ENCODE peak calls at places on chromosome 20, in four cellular contexts. One of them, this sample, is unnamed.

GRCh38 chr20:36462440-36463211 is 78.7 kb upstream of the MYL9 start:
- DNase-seq in GM12878: no peak
- DNase-seq in K562: no peak
- DNase-seq in SK-N-SH: peak
- DNase-seq in this sample: no peak

GRCh38 chr20:6126846-6127245 is 4.0 kb upstream of the FERMT1 start:
- DNase-seq in GM12878: no peak
- DNase-seq in K562: no peak
- DNase-seq in SK-N-SH: no peak
- DNase-seq in this sample: no peak

GRCh38 chr20:57621426-57622200 is 1.4 kb upstream of the ZBP1 start:
- DNase-seq in GM12878: no peak
- DNase-seq in K562: no peak
- DNase-seq in SK-N-SH: no peak
- DNase-seq in this sample: no peak

GRCh38 chr20:38827770-38828281 is 22.3 kb downstream of the PPP1R16B start:
- DNase-seq in GM12878: no peak
- DNase-seq in K562: no peak
- DNase-seq in SK-N-SH: no peak
- DNase-seq in this sample: no peak

GRCh38 chr20:35629432-35630145 is 14.0 kb downstream of the SPAG4 start:
- DNase-seq in GM12878: no peak
- DNase-seq in K562: no peak
- DNase-seq in SK-N-SH: no peak
- DNase-seq in this sample: no peak

GRCh38 chr20:38645980-38646858 is 44.6 kb downstream of the ARHGAP40 start:
- DNase-seq in GM12878: peak
- DNase-seq in K562: peak
- DNase-seq in SK-N-SH: peak
- DNase-seq in this sample: peak

GRCh38 chr20:667351-668034 is 8.1 kb downstream of the SCRT2 start:
- DNase-seq in GM12878: no peak
- DNase-seq in K562: peak
- DNase-seq in SK-N-SH: peak
- DNase-seq in this sample: peak

GRCh38 chr20:43571771-43572170 is 12.9 kb downstream of the SGK2 start:
- DNase-seq in GM12878: no peak
- DNase-seq in K562: no peak
- DNase-seq in SK-N-SH: no peak
- DNase-seq in this sample: no peak

GRCh38 chr20:36644032-36644712 is 1.8 kb downstream of the SLA2 start:
- DNase-seq in GM12878: no peak
- DNase-seq in K562: no peak
- DNase-seq in SK-N-SH: no peak
- DNase-seq in this sample: no peak

GRCh38 chr20:51050636-51051035 is 27.7 kb upstream of the KCNG1 start:
- DNase-seq in GM12878: no peak
- DNase-seq in K562: no peak
- DNase-seq in SK-N-SH: no peak
- DNase-seq in this sample: no peak

GRCh38 chr20:32281711-32282110 is 4.3 kb downstream of the KIF3B start:
- DNase-seq in GM12878: no peak
- DNase-seq in K562: no peak
- DNase-seq in SK-N-SH: no peak
- DNase-seq in this sample: no peak

GRCh38 chr20:47235853-47236638 is 120.5 kb downstream of the ZMYND8 start:
- DNase-seq in GM12878: no peak
- DNase-seq in K562: no peak
- DNase-seq in SK-N-SH: no peak
- DNase-seq in this sample: no peak

GRCh38 chr20:47233333-47234188 is 122.9 kb downstream of the ZMYND8 start:
- DNase-seq in GM12878: no peak
- DNase-seq in K562: no peak
- DNase-seq in SK-N-SH: no peak
- DNase-seq in this sample: peak

GRCh38 chr20:47236639-47236900 is 119.9 kb downstream of the ZMYND8 start:
- DNase-seq in GM12878: no peak
- DNase-seq in K562: no peak
- DNase-seq in SK-N-SH: no peak
- DNase-seq in this sample: no peak

GRCh38 chr20:47232518-47232917 is 124.0 kb downstream of the ZMYND8 start:
- DNase-seq in GM12878: no peak
- DNase-seq in K562: no peak
- DNase-seq in SK-N-SH: no peak
- DNase-seq in this sample: peak

GRCh38 chr20:47235111-47235510 is 121.4 kb downstream of the ZMYND8 start:
- DNase-seq in GM12878: no peak
- DNase-seq in K562: no peak
- DNase-seq in SK-N-SH: no peak
- DNase-seq in this sample: no peak
- TF ChIP-seq ZBTB33 in GM12878: no peak
- TF ChIP-seq ZBTB33 in K562: no peak
- TF ChIP-seq ZBTB33 in SK-N-SH: no peak
- TF ChIP-seq ZBTB33 in this sample: no peak

DNA sequence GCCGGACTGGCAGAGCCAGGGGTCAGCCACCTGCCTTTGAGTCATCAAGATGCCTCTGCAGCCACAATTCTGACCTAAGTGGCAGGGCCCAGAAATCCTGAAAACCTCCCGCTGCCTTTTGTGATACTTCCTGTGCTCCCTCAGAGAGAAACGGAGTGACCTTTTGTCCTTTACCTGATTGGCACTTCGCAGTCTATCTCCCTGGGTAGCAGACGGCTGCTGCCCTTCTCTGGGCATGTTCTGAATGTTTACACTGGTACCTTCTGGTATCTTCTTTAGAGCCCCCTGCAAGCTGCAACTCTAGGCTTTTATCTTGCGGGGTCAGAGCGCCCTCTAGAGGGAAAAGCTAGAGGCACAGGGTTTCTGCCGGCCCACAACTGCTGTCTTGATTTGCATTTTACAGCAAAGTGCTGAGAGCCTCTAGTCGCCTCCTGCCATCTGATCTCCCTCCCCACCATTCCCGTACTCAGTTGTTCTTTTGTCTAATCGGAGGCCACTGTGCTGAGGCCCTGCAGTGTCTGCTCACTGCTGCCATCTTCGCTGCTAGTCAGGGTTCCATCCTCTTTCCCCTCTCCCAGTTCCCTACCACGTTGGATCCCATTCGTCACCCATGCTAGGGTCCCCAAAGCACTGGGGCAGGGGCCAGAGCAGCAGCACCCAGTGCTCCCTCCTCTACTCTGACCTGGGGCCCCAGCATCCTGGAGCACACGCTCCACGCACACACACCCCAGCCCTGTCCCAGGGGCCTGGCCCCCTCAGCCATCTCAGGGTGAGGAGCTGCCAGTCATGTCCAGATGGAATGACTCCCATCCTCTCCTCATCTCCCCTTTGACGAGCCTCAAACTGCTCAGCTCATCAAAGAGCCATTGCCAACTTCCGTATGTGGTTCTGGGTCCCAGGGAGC is 26.7 kb downstream of the SPATA2 start:
- DNase-seq in GM12878: peak
- DNase-seq in K562: peak
- DNase-seq in SK-N-SH: peak
- DNase-seq in this sample: peak
- TF ChIP-seq MXI1 in GM12878: no peak
- TF ChIP-seq MXI1 in K562: no peak
- TF ChIP-seq MXI1 in SK-N-SH: no peak
- TF ChIP-seq MXI1 in this sample: no peak

DNA sequence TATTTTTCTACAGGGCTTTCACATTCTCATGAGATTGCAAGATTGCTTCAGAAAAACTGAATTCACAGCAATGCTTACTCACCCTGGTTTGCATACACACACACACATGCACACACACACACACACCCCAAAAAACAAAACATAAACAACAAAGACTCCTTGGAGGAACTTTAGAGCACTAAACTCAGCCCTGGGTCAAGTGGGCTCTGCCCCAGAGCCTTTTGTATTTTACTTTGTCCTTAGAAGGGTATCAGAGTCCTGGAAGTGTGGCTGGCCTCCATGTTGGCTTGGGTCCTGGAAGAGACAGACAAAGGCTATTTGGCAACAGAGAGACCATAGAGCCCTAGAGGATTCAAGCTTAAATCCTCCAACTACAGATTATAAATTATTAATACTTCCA is 8.0 kb upstream of the CST9 start:
- DNase-seq in GM12878: no peak
- DNase-seq in K562: no peak
- DNase-seq in SK-N-SH: no peak
- DNase-seq in this sample: no peak
- TF ChIP-seq ZBTB33 in GM12878: no peak
- TF ChIP-seq ZBTB33 in K562: no peak
- TF ChIP-seq ZBTB33 in SK-N-SH: no peak
- TF ChIP-seq ZBTB33 in this sample: no peak

GRCh38 chr20:25508083-25508770 is 77.1 kb downstream of the NINL start:
- DNase-seq in GM12878: no peak
- DNase-seq in K562: no peak
- DNase-seq in SK-N-SH: no peak
- DNase-seq in this sample: peak
- TF ChIP-seq MXI1 in GM12878: no peak
- TF ChIP-seq MXI1 in K562: no peak
- TF ChIP-seq MXI1 in SK-N-SH: no peak
- TF ChIP-seq MXI1 in this sample: peak

DNA sequence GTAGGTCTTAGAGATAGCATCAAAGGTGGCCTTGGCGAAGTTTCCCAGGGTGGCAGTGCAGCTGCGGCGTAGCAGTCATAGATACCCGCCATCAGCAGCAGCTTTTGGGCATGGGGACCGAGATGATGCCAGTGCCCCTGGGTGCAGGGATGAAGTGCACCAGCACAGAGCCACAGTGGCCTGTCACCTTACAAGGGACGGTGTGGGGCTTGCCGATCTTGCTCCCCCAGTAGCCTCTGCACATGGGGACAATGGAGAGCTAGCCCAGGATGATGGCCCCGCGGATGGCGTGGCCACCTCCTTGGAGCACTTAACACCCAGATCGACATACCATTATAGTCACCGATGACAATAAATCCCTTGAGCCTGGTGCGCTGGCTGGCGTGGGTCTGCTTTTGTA is 195.5 kb downstream of the ZMYND8 start:
- DNase-seq in GM12878: no peak
- DNase-seq in K562: no peak
- DNase-seq in SK-N-SH: no peak
- DNase-seq in this sample: no peak
- TF ChIP-seq ZBTB33 in GM12878: no peak
- TF ChIP-seq ZBTB33 in K562: no peak
- TF ChIP-seq ZBTB33 in SK-N-SH: no peak
- TF ChIP-seq ZBTB33 in this sample: no peak

DNA sequence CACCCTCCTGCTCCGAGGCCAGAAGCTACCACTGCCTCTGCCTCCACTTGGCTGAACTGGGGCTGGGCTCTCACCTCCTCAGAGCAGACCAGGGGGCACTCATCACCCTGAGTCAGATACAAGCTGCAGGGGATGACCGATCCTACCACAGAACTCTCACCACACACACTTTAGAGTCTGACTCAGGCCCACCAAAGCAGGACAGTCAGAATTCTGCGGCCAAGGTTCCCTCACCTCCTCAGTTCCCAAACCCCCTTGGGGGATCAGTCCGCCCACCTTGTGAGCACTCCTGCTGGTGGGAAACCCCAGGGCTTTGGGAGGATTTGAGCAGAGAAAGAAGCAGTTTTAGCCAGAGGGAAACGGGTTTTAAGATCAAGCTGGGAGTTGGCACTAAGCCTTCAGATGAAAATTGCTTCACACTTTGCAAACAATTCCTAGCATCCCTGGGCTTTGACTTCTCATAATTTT is 587.8 kb upstream of the JAG1 start:
- DNase-seq in GM12878: peak
- DNase-seq in K562: no peak
- DNase-seq in SK-N-SH: no peak
- DNase-seq in this sample: no peak
- TF ChIP-seq MXI1 in GM12878: no peak
- TF ChIP-seq MXI1 in K562: no peak
- TF ChIP-seq MXI1 in SK-N-SH: no peak
- TF ChIP-seq MXI1 in this sample: no peak

DNA sequence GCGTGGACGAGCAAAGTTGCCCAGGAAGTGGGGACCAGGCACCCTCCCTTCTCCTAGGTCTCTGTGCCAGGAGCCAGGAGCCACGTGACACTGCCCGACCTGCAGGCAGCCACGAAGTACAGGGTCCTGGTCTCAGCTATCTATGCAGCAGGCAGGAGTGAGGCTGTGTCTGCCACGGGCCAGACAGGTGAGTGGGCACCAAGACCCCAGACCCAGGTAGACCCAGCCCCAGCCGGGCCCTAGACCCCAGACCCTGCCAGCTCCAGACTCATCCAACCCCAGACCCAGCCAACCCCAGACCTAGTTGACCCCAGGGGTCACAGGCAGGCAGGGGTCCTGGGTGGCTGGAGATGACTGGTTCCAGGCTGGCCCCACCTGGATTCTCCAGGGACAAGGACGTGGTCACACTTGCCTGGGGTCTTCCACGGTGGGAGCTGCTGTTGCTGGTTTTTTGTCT is 21.1 kb downstream of the COL20A1 start:
- DNase-seq in GM12878: no peak
- DNase-seq in K562: no peak
- DNase-seq in SK-N-SH: no peak
- DNase-seq in this sample: no peak
- TF ChIP-seq ZBTB33 in GM12878: no peak
- TF ChIP-seq ZBTB33 in K562: no peak
- TF ChIP-seq ZBTB33 in SK-N-SH: no peak
- TF ChIP-seq ZBTB33 in this sample: no peak

This sample was measured in HepG2.